ENCODE peak calls at places on chromosomes 1 and 21, in seven cellular contexts. T is activated T-helper 1 cell treated with anti-CD3 and anti-CD28 coated beads, Interleukin-12 subunit alpha, Interleukin-12 subunit beta, Interleukin-2, Interleukin-4 antibody, amounts not matched to agents 30 ng/mL and 10 ng/mL and 1 ng/mL, durations not matched to agents 14 hours and 24 hours and 36 hours; B is GM04504; W is GOT3; R is epithelial cell of prostate; P is NCI-H774; H is cardiac muscle cell. E is an unnamed sample.

GRCh38 chr1:89457046-89457445 is 67.6 kb upstream of the LRRC8B start:
- DNase-seq in H (no peak), P (no peak), R (no peak), W (no peak), T (no peak), B (no peak), E (no peak)

GRCh38 chr21:45848805-45849204 is 132.8 kb upstream of the COL6A1 start:
- DNase-seq in P (no peak), W (no peak), T (no peak), B (no peak), R (no peak), H (no peak), E (no peak)

GRCh38 chr21:36059823-36060158 is 535 bp downstream of the SETD4 start:
- DNase-seq in T (no peak), H (no peak), R (no peak), P (no peak), W (no peak), B (no peak), E (peak)

GRCh38 chr1:223731076-223731770 is 18.9 kb downstream of the CAPN2 start:
- DNase-seq in R (no peak), W (no peak), T (no peak), B (peak), P (no peak), H (peak), E (no peak)

GRCh38 chr1:159015440-159015909 is 5.8 kb downstream of the IFI16 start:
- DNase-seq in W (no peak), B (peak), T (peak), P (no peak), H (peak), R (peak), E (peak)

GRCh38 chr1:206816390-206817287 is 44.3 kb upstream of the IL10 start:
- DNase-seq in H (peak), R (no peak), P (no peak), B (no peak), T (peak), W (no peak), E (peak)

GRCh38 chr1:40312238-40313205 is 4.6 kb downstream of the COL9A2 start:
- DNase-seq in W (no peak), P (no peak), B (no peak), T (peak), R (no peak), H (no peak), E (peak)

GRCh38 chr1:248872752-248873408 is 14.0 kb upstream of the ZNF692 start:
- DNase-seq in W (peak), H (peak), T (peak), B (peak), R (no peak), P (peak), E (no peak)

GRCh38 chr1:39258146-39258924 is 53.8 kb downstream of the MACF1 start:
- DNase-seq in W (no peak), P (peak), B (peak), T (peak), R (no peak), H (peak), E (peak)

GRCh38 chr1:5734414-5734813 is 257.8 kb downstream of the NPHP4 start:
- DNase-seq in R (no peak), P (no peak), T (no peak), B (no peak), W (no peak), H (no peak), E (no peak)

GRCh38 chr21:26177187-26177586 is 6.6 kb upstream of the APP start:
- DNase-seq in H (no peak), T (no peak), B (no peak), W (no peak), P (no peak), R (no peak), E (no peak)

GRCh38 chr1:200198247-200198646 is 170.7 kb downstream of the NR5A2 start:
- DNase-seq in R (no peak), W (no peak), B (no peak), H (no peak), P (no peak), T (no peak), E (no peak)

GRCh38 chr1:74504125-74505065 is 8.0 kb downstream of the LRRC53 start:
- DNase-seq in R (no peak), H (peak), P (peak), B (peak), W (no peak), T (peak), E (peak)

GRCh38 chr1:41495171-41495948 is 10.9 kb upstream of the EDN2 start:
- DNase-seq in P (no peak), H (peak), W (no peak), T (no peak), B (no peak), R (no peak), E (no peak)

GRCh38 chr1:93581917-93582850 is 99.5 kb downstream of the BCAR3 start:
- DNase-seq in W (no peak), T (no peak), R (no peak), P (no peak), B (no peak), H (no peak), E (no peak)

GRCh38 chr1:5664906-5665875 is 327.0 kb downstream of the NPHP4 start:
- DNase-seq in T (no peak), B (no peak), H (no peak), P (no peak), W (no peak), R (no peak), E (no peak)

GRCh38 chr1:205907794-205908193 is 35.5 kb downstream of the SLC26A9 start:
- DNase-seq in B (no peak), T (no peak), H (peak), W (no peak), P (no peak), R (no peak), E (no peak)

GRCh38 chr1:109331113-109331512 is 24.3 kb upstream of the MYBPHL start:
- DNase-seq in H (no peak), P (no peak), W (no peak), B (no peak), T (no peak), R (no peak), E (no peak)

GRCh38 chr1:183416850-183417690 is 1.1 kb downstream of the NMNAT2 start:
- DNase-seq in W (peak), H (peak), R (no peak), P (no peak), B (peak), T (peak), E (peak)

E was measured in GM19239.